ENCODE peak calls at places on chromosome 20, in six cellular contexts. One of them, this sample, is unnamed.

GRCh38 chr20:35604444-35604750 is 11.2 kb upstream of the SPAG4 start:
- DNase-seq in tibial nerve: no peak
- DNase-seq in heart left ventricle: no peak
- DNase-seq in breast epithelium: peak
- DNase-seq in uterus: no peak
- DNase-seq in adrenal gland: no peak
- DNase-seq in this sample: peak

GRCh38 chr20:16821211-16822089 is 73.3 kb downstream of the OTOR start:
- DNase-seq in tibial nerve: no peak
- DNase-seq in heart left ventricle: no peak
- DNase-seq in breast epithelium: no peak
- DNase-seq in uterus: no peak
- DNase-seq in adrenal gland: peak
- DNase-seq in this sample: peak

GRCh38 chr20:25750765-25751696 is 54.4 kb upstream of the ZNF337 start:
- DNase-seq in tibial nerve: no peak
- DNase-seq in heart left ventricle: peak
- DNase-seq in breast epithelium: no peak
- DNase-seq in uterus: peak
- DNase-seq in adrenal gland: peak
- DNase-seq in this sample: peak

GRCh38 chr20:43393072-43393471 is 64.6 kb upstream of the SRSF6 start:
- DNase-seq in tibial nerve: no peak
- DNase-seq in heart left ventricle: no peak
- DNase-seq in breast epithelium: no peak
- DNase-seq in uterus: no peak
- DNase-seq in adrenal gland: no peak
- DNase-seq in this sample: no peak

GRCh38 chr20:50607436-50607835 is 83.9 kb downstream of the RIPOR3 start:
- DNase-seq in tibial nerve: no peak
- DNase-seq in heart left ventricle: no peak
- DNase-seq in breast epithelium: no peak
- DNase-seq in uterus: no peak
- DNase-seq in adrenal gland: no peak
- DNase-seq in this sample: no peak

GRCh38 chr20:36465109-36466080 is 75.9 kb upstream of the MYL9 start:
- DNase-seq in tibial nerve: peak
- DNase-seq in heart left ventricle: peak
- DNase-seq in breast epithelium: no peak
- DNase-seq in uterus: peak
- DNase-seq in adrenal gland: peak
- DNase-seq in this sample: peak

GRCh38 chr20:31667315-31668285 is 29.9 kb downstream of the COX4I2 start:
- DNase-seq in tibial nerve: no peak
- DNase-seq in heart left ventricle: peak
- DNase-seq in breast epithelium: no peak
- DNase-seq in uterus: no peak
- DNase-seq in adrenal gland: peak
- DNase-seq in this sample: peak

GRCh38 chr20:35013421-35014411 is 58.0 kb downstream of the MYH7B start:
- DNase-seq in tibial nerve: no peak
- DNase-seq in heart left ventricle: no peak
- DNase-seq in breast epithelium: no peak
- DNase-seq in uterus: no peak
- DNase-seq in adrenal gland: no peak
- DNase-seq in this sample: no peak

GRCh38 chr20:9583151-9583550 is 68.8 kb downstream of the LAMP5 start:
- DNase-seq in tibial nerve: no peak
- DNase-seq in heart left ventricle: no peak
- DNase-seq in breast epithelium: no peak
- DNase-seq in uterus: no peak
- DNase-seq in adrenal gland: no peak
- DNase-seq in this sample: no peak

GRCh38 chr20:9945406-9945805 is 89.4 kb upstream of the ANKEF1 start:
- DNase-seq in tibial nerve: no peak
- DNase-seq in heart left ventricle: no peak
- DNase-seq in breast epithelium: no peak
- DNase-seq in uterus: no peak
- DNase-seq in adrenal gland: no peak
- DNase-seq in this sample: no peak

GRCh38 chr20:57076202-57076651 is 190.2 kb downstream of the BMP7 start:
- DNase-seq in tibial nerve: no peak
- DNase-seq in heart left ventricle: no peak
- DNase-seq in breast epithelium: no peak
- DNase-seq in uterus: no peak
- DNase-seq in adrenal gland: peak
- DNase-seq in this sample: no peak

GRCh38 chr20:57682184-57683038 is 27.4 kb downstream of the PMEPA1 start:
- DNase-seq in tibial nerve: no peak
- DNase-seq in heart left ventricle: no peak
- DNase-seq in breast epithelium: no peak
- DNase-seq in uterus: peak
- DNase-seq in adrenal gland: no peak
- DNase-seq in this sample: no peak

GRCh38 chr20:33493076-33493766 is 3.3 kb downstream of the CBFA2T2 start:
- DNase-seq in tibial nerve: no peak
- DNase-seq in heart left ventricle: no peak
- DNase-seq in breast epithelium: no peak
- DNase-seq in uterus: no peak
- DNase-seq in adrenal gland: no peak
- DNase-seq in this sample: no peak

GRCh38 chr20:46940616-46941015 is 46.0 kb downstream of the EYA2 start:
- DNase-seq in tibial nerve: no peak
- DNase-seq in heart left ventricle: no peak
- DNase-seq in breast epithelium: no peak
- DNase-seq in uterus: no peak
- DNase-seq in adrenal gland: no peak
- DNase-seq in this sample: no peak

GRCh38 chr20:58349586-58349985 is 39.4 kb upstream of the VAPB start:
- DNase-seq in tibial nerve: no peak
- DNase-seq in heart left ventricle: no peak
- DNase-seq in breast epithelium: no peak
- DNase-seq in uterus: no peak
- DNase-seq in adrenal gland: no peak
- DNase-seq in this sample: no peak

GRCh38 chr20:36273414-36274247 is 32.5 kb upstream of the DLGAP4 start:
- DNase-seq in tibial nerve: no peak
- DNase-seq in heart left ventricle: no peak
- DNase-seq in breast epithelium: no peak
- DNase-seq in uterus: no peak
- DNase-seq in adrenal gland: no peak
- DNase-seq in this sample: peak

GRCh38 chr20:58059145-58059544 is 169.3 kb downstream of the ANKRD60 start:
- DNase-seq in tibial nerve: no peak
- DNase-seq in heart left ventricle: no peak
- DNase-seq in breast epithelium: no peak
- DNase-seq in uterus: no peak
- DNase-seq in adrenal gland: no peak
- DNase-seq in this sample: no peak

GRCh38 chr20:8166730-8167129 is 34.7 kb downstream of the PLCB1 start:
- DNase-seq in tibial nerve: no peak
- DNase-seq in heart left ventricle: no peak
- DNase-seq in breast epithelium: no peak
- DNase-seq in uterus: no peak
- DNase-seq in adrenal gland: no peak
- DNase-seq in this sample: no peak

GRCh38 chr20:50197463-50197862 is 6.8 kb downstream of the CEBPB start:
- DNase-seq in tibial nerve: no peak
- DNase-seq in heart left ventricle: no peak
- DNase-seq in breast epithelium: no peak
- DNase-seq in uterus: no peak
- DNase-seq in adrenal gland: no peak
- DNase-seq in this sample: peak

GRCh38 chr20:48015943-48016723 is 230.9 kb upstream of the SULF2 start:
- DNase-seq in tibial nerve: no peak
- DNase-seq in heart left ventricle: no peak
- DNase-seq in breast epithelium: no peak
- DNase-seq in uterus: no peak
- DNase-seq in adrenal gland: peak
- DNase-seq in this sample: no peak

GRCh38 chr20:24812356-24812755 is 136.7 kb upstream of the CST7 start:
- DNase-seq in tibial nerve: no peak
- DNase-seq in heart left ventricle: no peak
- DNase-seq in breast epithelium: no peak
- DNase-seq in uterus: no peak
- DNase-seq in adrenal gland: no peak
- DNase-seq in this sample: no peak

GRCh38 chr20:64255361-64256281 is at the start of gene PCMTD2:
- DNase-seq in tibial nerve: peak
- DNase-seq in heart left ventricle: peak
- DNase-seq in breast epithelium: peak
- DNase-seq in uterus: peak
- DNase-seq in adrenal gland: peak
- DNase-seq in this sample: peak
- TF ChIP-seq POLR2A in tibial nerve: peak
- TF ChIP-seq POLR2A in heart left ventricle: peak
- TF ChIP-seq POLR2A in breast epithelium: no peak
- TF ChIP-seq POLR2A in uterus: peak
- TF ChIP-seq POLR2A in adrenal gland: peak
- TF ChIP-seq POLR2A in this sample: peak

DNA sequence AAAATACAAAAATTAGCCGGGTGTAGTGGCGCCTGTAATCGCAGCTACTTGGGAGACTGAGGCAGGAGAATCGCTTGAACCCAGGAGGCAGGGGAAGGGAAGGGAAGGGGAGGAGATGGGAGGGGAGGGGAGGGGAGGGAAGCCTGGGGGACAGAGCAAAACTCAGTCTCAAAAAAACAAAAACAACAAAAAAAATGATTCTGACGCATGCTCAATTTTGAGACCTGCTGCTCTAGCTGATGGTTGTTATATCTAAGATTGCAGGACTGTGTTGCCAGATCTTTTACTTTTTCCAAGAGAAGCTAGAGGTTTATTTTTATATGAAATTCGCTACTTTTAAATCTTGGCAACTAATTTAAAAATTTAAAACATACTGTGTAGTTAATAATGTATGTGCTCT is 2.4 kb upstream of the WFDC2 start:
- DNase-seq in tibial nerve: no peak
- DNase-seq in heart left ventricle: no peak
- DNase-seq in breast epithelium: no peak
- DNase-seq in uterus: no peak
- DNase-seq in adrenal gland: no peak
- DNase-seq in this sample: no peak
- TF ChIP-seq POLR2A in tibial nerve: no peak
- TF ChIP-seq POLR2A in heart left ventricle: no peak
- TF ChIP-seq POLR2A in breast epithelium: no peak
- TF ChIP-seq POLR2A in uterus: no peak
- TF ChIP-seq POLR2A in adrenal gland: no peak
- TF ChIP-seq POLR2A in this sample: no peak

DNA sequence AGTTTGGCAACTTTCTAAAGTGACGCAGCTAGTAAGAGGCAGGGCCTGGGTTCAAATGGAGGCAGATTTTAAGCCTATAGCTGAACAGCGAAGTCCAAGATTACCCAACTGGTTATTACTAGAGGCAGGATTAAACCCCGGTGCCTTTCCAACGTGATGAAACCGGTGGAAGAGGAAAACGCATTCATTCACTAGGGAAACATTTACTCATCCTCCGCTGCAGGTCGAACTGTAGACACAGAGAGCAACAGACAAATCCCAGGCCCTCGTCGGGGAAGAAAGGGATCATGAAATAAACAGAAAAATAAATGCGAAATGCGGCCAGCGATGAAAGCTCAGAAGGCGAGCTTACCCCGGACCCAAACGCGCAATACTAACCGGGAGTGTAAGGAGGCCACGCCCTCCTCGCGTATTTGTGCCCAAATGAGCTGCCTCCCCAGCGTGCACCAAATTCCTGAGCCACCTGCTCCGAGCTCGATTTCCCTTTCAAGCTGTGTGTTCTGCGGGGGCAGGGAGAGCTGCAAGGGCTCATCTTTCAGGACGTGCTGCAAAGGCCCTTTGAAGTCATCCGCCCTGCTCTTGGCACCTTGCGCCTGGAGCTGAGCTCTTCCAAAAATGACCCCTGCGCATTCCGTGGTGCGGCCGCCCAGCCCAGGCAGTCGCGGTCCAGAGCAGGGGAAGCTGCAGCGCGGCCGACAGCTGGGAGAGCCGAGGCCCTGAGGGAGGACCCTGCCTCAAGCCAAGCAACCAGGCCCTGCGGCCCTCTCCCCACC is 46.9 kb downstream of the PDYN start:
- DNase-seq in tibial nerve: peak
- DNase-seq in heart left ventricle: peak
- DNase-seq in breast epithelium: no peak
- DNase-seq in uterus: peak
- DNase-seq in adrenal gland: no peak
- DNase-seq in this sample: no peak
- TF ChIP-seq POLR2A in tibial nerve: no peak
- TF ChIP-seq POLR2A in heart left ventricle: no peak
- TF ChIP-seq POLR2A in breast epithelium: no peak
- TF ChIP-seq POLR2A in uterus: no peak
- TF ChIP-seq POLR2A in adrenal gland: no peak
- TF ChIP-seq POLR2A in this sample: no peak

DNA sequence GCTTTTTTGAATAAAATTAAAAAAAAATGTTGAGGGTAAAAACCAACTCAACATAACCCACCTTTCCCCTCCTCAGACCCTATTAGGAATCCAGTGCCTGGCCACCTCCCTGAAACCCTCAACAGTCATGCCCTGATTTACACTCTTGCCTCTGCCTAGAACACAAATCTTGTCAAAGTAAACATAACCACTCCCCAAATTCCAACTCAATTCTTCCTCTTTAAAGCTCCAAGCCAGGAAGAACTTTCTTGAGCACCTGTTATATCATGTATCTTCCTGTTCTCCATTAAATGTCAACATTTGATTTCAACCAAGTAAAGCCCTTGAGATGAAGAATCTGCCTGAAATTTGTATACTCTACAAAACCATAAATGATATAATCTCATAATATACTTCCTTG is 198.0 kb upstream of the SHLD1 start:
- DNase-seq in tibial nerve: no peak
- DNase-seq in heart left ventricle: no peak
- DNase-seq in breast epithelium: no peak
- DNase-seq in uterus: no peak
- DNase-seq in adrenal gland: no peak
- DNase-seq in this sample: no peak
- TF ChIP-seq POLR2A in tibial nerve: no peak
- TF ChIP-seq POLR2A in heart left ventricle: no peak
- TF ChIP-seq POLR2A in breast epithelium: no peak
- TF ChIP-seq POLR2A in uterus: no peak
- TF ChIP-seq POLR2A in adrenal gland: no peak
- TF ChIP-seq POLR2A in this sample: no peak

DNA sequence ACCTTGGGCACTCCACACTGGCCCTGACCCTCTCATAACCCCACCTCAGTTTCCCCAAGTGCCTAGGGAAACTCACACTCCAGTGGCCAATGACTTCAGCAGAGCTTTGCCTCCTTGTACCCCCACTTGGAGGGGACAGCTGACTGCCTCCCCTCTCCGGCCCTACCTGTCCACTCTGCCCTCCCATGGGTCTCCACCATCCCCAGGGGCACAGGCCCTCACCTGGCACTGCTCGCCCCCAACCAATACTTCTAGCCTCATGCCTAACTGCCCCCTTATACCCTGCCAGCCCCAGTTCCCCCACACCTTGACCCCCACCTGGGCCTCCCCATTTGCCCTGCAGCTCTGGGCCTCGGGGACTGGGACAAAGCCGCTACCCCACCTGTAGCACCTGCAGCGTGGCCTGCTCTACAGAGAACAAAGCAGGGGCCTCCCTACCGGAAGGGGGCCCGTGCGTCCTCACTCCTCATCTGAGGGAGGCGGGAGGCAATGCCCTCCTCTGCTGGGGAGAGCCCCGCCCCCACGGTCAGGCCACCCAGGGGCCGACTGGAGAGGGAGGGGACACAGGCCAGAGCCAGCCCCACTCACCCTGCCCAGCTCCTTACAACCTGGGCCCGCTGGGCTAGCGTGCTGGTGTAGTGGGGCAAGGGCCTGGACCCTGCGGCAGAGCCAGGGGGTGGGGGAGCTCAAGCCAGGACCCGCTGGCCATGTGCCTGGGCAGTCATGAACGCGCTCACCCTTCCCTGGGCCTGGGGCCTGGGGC is 8.2 kb downstream of the LAMA5 start:
- DNase-seq in tibial nerve: no peak
- DNase-seq in heart left ventricle: no peak
- DNase-seq in breast epithelium: no peak
- DNase-seq in uterus: no peak
- DNase-seq in adrenal gland: peak
- DNase-seq in this sample: no peak
- TF ChIP-seq POLR2A in tibial nerve: no peak
- TF ChIP-seq POLR2A in heart left ventricle: no peak
- TF ChIP-seq POLR2A in breast epithelium: no peak
- TF ChIP-seq POLR2A in uterus: no peak
- TF ChIP-seq POLR2A in adrenal gland: no peak
- TF ChIP-seq POLR2A in this sample: no peak